ENCODE peak calls at places on chromosomes 11 and 22, in ten cellular contexts. H, X, N, D, L, B, K, C, I and U are unnamed samples.

GRCh38 chr11:19774329-19774728 is 61.7 kb downstream of the NAV2 start:
- DNase-seq in H (no peak), B (no peak), K (no peak), L (no peak), X (no peak), D (no peak), C (no peak), I (no peak), N (no peak), U (no peak)

GRCh38 chr11:130103296-130103814 is 33.7 kb downstream of the APLP2 start:
- DNase-seq in D (peak; percentile 63), H (no peak), L (peak; percentile 100), N (peak; percentile 78), X (no peak), C (no peak), B (peak; percentile 95), I (no peak), K (no peak), U (no peak)

GRCh38 chr11:68977781-68978625 is 2.8 kb downstream of the MRGPRD start:
- DNase-seq in X (no peak), C (no peak), L (no peak), B (no peak), K (no peak), I (no peak), N (no peak), H (no peak), D (no peak), U (no peak)

GRCh38 chr22:22520020-22520656 is at the start of gene ZNF280A:
- DNase-seq in D (no peak), X (no peak), L (peak; percentile 75), C (no peak), I (peak; percentile 67), K (no peak), H (no peak), N (no peak), B (peak; percentile 4), U (no peak)

GRCh38 chr11:100080401-100080800 is 606.7 kb upstream of the ARHGAP42 start:
- DNase-seq in X (no peak), I (no peak), L (no peak), D (no peak), N (no peak), B (no peak), H (no peak), C (no peak), K (no peak), U (no peak)

GRCh38 chr11:108929241-108929640 is 264.4 kb downstream of the DDX10 start:
- DNase-seq in L (peak; percentile 99), D (peak; percentile 54), H (no peak), X (no peak), B (peak; percentile 94), C (no peak), I (peak; percentile 61), K (no peak), N (peak; percentile 58), U (no peak)

GRCh38 chr22:44256860-44257560 is 55.7 kb downstream of the SHISAL1 start:
- DNase-seq in L (no peak), K (no peak), N (no peak), B (no peak), I (no peak), C (peak; percentile 3), X (no peak), D (no peak), H (no peak), U (no peak)

GRCh38 chr22:39360674-39361413 is 11.1 kb downstream of the SYNGR1 start:
- DNase-seq in D (peak; percentile 21), B (no peak), X (no peak), I (no peak), L (no peak), H (no peak), C (no peak), K (no peak), N (no peak), U (no peak)

GRCh38 chr11:5151713-5152153 is 2.8 kb downstream of the OR52A1 start:
- DNase-seq in K (no peak), I (no peak), D (no peak), H (no peak), N (no peak), C (no peak), L (no peak), B (no peak), X (no peak), U (no peak)

GRCh38 chr11:116885951-116886629 is 48.7 kb upstream of the APOA1 start:
- DNase-seq in X (no peak), B (no peak), I (no peak), C (no peak), N (peak; percentile 54), L (peak; percentile 73), D (no peak), H (no peak), K (no peak), U (no peak)

GRCh38 chr22:29704528-29705285 is 15.1 kb upstream of the CABP7 start:
- DNase-seq in K (no peak), N (peak; percentile 84), X (no peak), H (no peak), B (no peak), I (no peak), C (peak; percentile 25), D (no peak), L (peak; percentile 30), U (no peak)